ENCODE peak calls at places on chromosomes 1 and 21, in five cellular contexts. U, K, D, X and H are unnamed samples.

GRCh38 chr1:218211241-218211640 is 73.9 kb upstream of the RRP15 start:
- DNase-seq in X (no peak), D (no peak), K (no peak), U (no peak), H (no peak)

GRCh38 chr1:1783320-1783719 is 5.0 kb upstream of the NADK start:
- DNase-seq in U (no peak), X (no peak), K (no peak), D (peak), H (no peak)

GRCh38 chr1:162855461-162856150 is 5.4 kb downstream of the CCDC190 start:
- DNase-seq in X (no peak), D (no peak), U (no peak), K (no peak), H (no peak)

GRCh38 chr1:1282998-1283397 is 2.8 kb downstream of the SCNN1D start:
- DNase-seq in X (no peak), K (no peak), U (no peak), D (no peak), H (no peak)

GRCh38 chr1:204409111-204409510 is 2.5 kb downstream of the PPP1R15B start:
- DNase-seq in X (no peak), K (no peak), D (no peak), U (no peak), H (no peak)

GRCh38 chr1:2496087-2496622 is 20.1 kb downstream of the PLCH2 start:
- DNase-seq in U (no peak), K (no peak), D (no peak), X (no peak), H (no peak)

GRCh38 chr1:41368384-41368783 is 7.2 kb downstream of the FOXO6 start:
- DNase-seq in U (no peak), D (no peak), X (no peak), K (no peak), H (no peak)

GRCh38 chr21:44509539-44509938 is 30.5 kb downstream of the KRTAP10-1 start:
- DNase-seq in K (peak), U (peak), X (peak), D (no peak), H (peak)

GRCh38 chr1:157377216-157377821 is 175.0 kb downstream of the FCRL5 start:
- DNase-seq in U (peak), K (no peak), X (peak), D (no peak), H (peak)

GRCh38 chr21:14763695-14764064 is 217.6 kb upstream of the SAMSN1 start:
- DNase-seq in D (no peak), U (no peak), K (no peak), X (no peak), H (no peak)

GRCh38 chr1:95035536-95035935 is 37.2 kb downstream of the ALG14 start:
- DNase-seq in K (no peak), X (no peak), U (no peak), D (no peak), H (no peak)

GRCh38 chr1:48691429-48692001 is 85.2 kb downstream of the BEND5 start:
- DNase-seq in U (no peak), X (no peak), K (no peak), D (no peak), H (no peak)

GRCh38 chr1:56185493-56185892 is 393.9 kb downstream of the PLPP3 start:
- DNase-seq in U (no peak), X (no peak), D (no peak), K (no peak), H (no peak)

GRCh38 chr1:150813028-150813707 is 5.1 kb upstream of the CTSK start:
- DNase-seq in K (peak), U (peak), D (no peak), X (peak), H (peak)

GRCh38 chr1:47433037-47433421 is 4.8 kb upstream of the FOXD2 start:
- DNase-seq in U (no peak), K (no peak), D (no peak), X (no peak), H (no peak)

GRCh38 chr21:37916795-37917142 is 512 bp upstream of the KCNJ6 start:
- DNase-seq in D (no peak), U (peak), K (no peak), X (no peak), H (no peak)

GRCh38 chr1:236063919-236064673 is 794 bp downstream of the NID1 start:
- DNase-seq in U (no peak), K (peak), D (no peak), X (peak), H (no peak)